ENCODE peak calls at places on chromosomes 12 and 14, in six cellular contexts. O, M, W, U, S and P are unnamed samples.

GRCh38 chr12:16346931-16347330 is 514 bp upstream of the MGST1 start:
- DNase-seq in O (no peak), M (no peak), U (no peak), W (no peak), S (no peak), P (no peak)

GRCh38 chr14:67527756-67528155 is 5.3 kb upstream of the PLEKHH1 start:
- DNase-seq in S (no peak), W (no peak), O (no peak), M (no peak), U (no peak), P (no peak)

GRCh38 chr14:66495214-66496098 is 9.3 kb downstream of the CCDC196 start:
- DNase-seq in U (peak), O (peak), S (peak), W (peak), M (peak), P (no peak)

GRCh38 chr14:67704484-67705089 is 2.9 kb downstream of the RDH12 start:
- DNase-seq in W (peak), S (peak), U (peak), M (no peak), O (peak), P (peak)

GRCh38 chr12:114319422-114319821 is 86.5 kb downstream of the TBX5 start:
- DNase-seq in S (no peak), M (peak), O (no peak), U (no peak), W (no peak), P (no peak)

GRCh38 chr14:30996892-30997659 is 28.4 kb upstream of the AP4S1 start:
- DNase-seq in S (no peak), O (no peak), U (no peak), M (no peak), W (no peak), P (no peak)

GRCh38 chr12:19236656-19237055 is 107.1 kb downstream of the PLEKHA5 start:
- DNase-seq in S (no peak), W (peak), U (no peak), M (no peak), O (no peak), P (no peak)

GRCh38 chr14:22088614-22089359 is 415.2 kb upstream of the OR4E1 start:
- DNase-seq in O (no peak), U (no peak), S (no peak), M (no peak), W (peak), P (no peak)

GRCh38 chr12:54230555-54230954 is 41.8 kb upstream of the SMUG1 start:
- DNase-seq in S (no peak), M (no peak), U (no peak), W (no peak), O (no peak), P (no peak)

GRCh38 chr14:39946796-39947195 is 514.6 kb upstream of the FBXO33 start:
- DNase-seq in O (no peak), S (no peak), W (peak), U (no peak), M (no peak), P (no peak)

GRCh38 chr12:76374395-76375020 is 26.3 kb upstream of the BBS10 start:
- DNase-seq in U (no peak), M (no peak), W (peak), O (no peak), S (no peak), P (no peak)

GRCh38 chr12:56661560-56661959 is 15.8 kb upstream of the ATP5F1B start:
- DNase-seq in U (no peak), S (no peak), W (no peak), M (no peak), O (no peak), P (no peak)

GRCh38 chr12:52444647-52445595 is 7.0 kb downstream of the KRT6B start:
- DNase-seq in W (peak), U (no peak), O (no peak), M (no peak), S (no peak), P (no peak)

GRCh38 chr14:88129306-88130056 is 124.5 kb downstream of the GPR65 start:
- DNase-seq in M (peak), S (no peak), O (no peak), U (no peak), W (peak), P (peak)

GRCh38 chr14:31360919-31361662 is 59.3 kb downstream of the HEATR5A start:
- DNase-seq in O (no peak), W (peak), U (no peak), S (no peak), M (no peak), P (no peak)

GRCh38 chr12:80810874-80811273 is 94.2 kb downstream of the MYF5 start:
- DNase-seq in S (no peak), U (no peak), W (no peak), O (no peak), M (no peak), P (no peak)

GRCh38 chr14:75150150-75150549 is 23.3 kb upstream of the NEK9 start:
- DNase-seq in M (no peak), S (no peak), O (no peak), U (no peak), W (no peak), P (no peak)

GRCh38 chr12:126994599-126994998 is 1272.4 kb upstream of the TMEM132C start:
- DNase-seq in W (no peak), U (no peak), O (no peak), S (no peak), M (no peak), P (no peak)

GRCh38 chr12:76143343-76144252 is 59.1 kb upstream of the NAP1L1 start:
- DNase-seq in M (no peak), W (no peak), S (no peak), U (peak), O (no peak), P (peak)

GRCh38 chr14:57408634-57409033 is 18.2 kb downstream of the NAA30 start:
- DNase-seq in W (no peak), O (no peak), U (no peak), M (no peak), S (no peak), P (no peak)

GRCh38 chr14:55417955-55418354 is 6.3 kb upstream of the ATG14 start:
- DNase-seq in O (no peak), S (no peak), W (no peak), U (no peak), M (no peak), P (no peak)

GRCh38 chr12:104686196-104686595 is 229.4 kb downstream of the CHST11 start:
- DNase-seq in M (no peak), S (no peak), W (peak), U (no peak), O (no peak), P (no peak)

GRCh38 chr12:7731499-7731898 is 15.7 kb downstream of the CLEC4C start:
- DNase-seq in O (no peak), W (no peak), S (no peak), U (no peak), M (no peak), P (no peak)

GRCh38 chr14:104503691-104504090 is 75.9 kb upstream of the C14orf180 start:
- DNase-seq in U (no peak), M (no peak), O (no peak), S (no peak), W (no peak), P (no peak)

GRCh38 chr14:68089146-68089715 is 269.7 kb downstream of the RAD51B start:
- DNase-seq in W (peak), O (no peak), S (no peak), U (no peak), M (no peak), P (no peak)